ENCODE peak calls at places on chromosomes 2 and 18, in four cellular contexts. T is ovary, U is K562, Y is fibroblast of the aortic adventitia. B is an unnamed sample.

GRCh38 chr2:37323770-37324535 is 680 bp downstream of the PRKD3 start:
- DNase-seq in Y (peak), T (no peak), U (peak), B (peak)

GRCh38 chr18:75297731-75298130 is 87.1 kb downstream of the TSHZ1 start:
- DNase-seq in Y (peak), U (no peak), T (no peak), B (no peak)

GRCh38 chr2:231378028-231378722 is 17.3 kb upstream of the B3GNT7 start:
- DNase-seq in T (no peak), Y (no peak), U (no peak), B (no peak)

GRCh38 chr2:74527741-74528140 is 1.7 kb upstream of the DQX1 start:
- DNase-seq in Y (no peak), U (no peak), T (no peak), B (no peak)

GRCh38 chr2:174157048-174157447 is 91.3 kb downstream of the OLA1 start:
- DNase-seq in U (no peak), T (no peak), Y (no peak), B (no peak)

GRCh38 chr2:79191081-79191480 is 31.5 kb upstream of the REG3A start:
- DNase-seq in U (no peak), T (no peak), Y (no peak), B (no peak)

GRCh38 chr2:59567115-59567514 is 986.3 kb downstream of the BCL11A start:
- DNase-seq in U (no peak), T (no peak), Y (no peak), B (no peak)

GRCh38 chr18:14922965-14923565 is 175.1 kb downstream of the ANKRD30B start:
- DNase-seq in Y (no peak), U (no peak), T (no peak), B (no peak)

GRCh38 chr18:13308369-13308768 is 89.8 kb downstream of the LDLRAD4 start:
- DNase-seq in U (no peak), Y (no peak), T (no peak), B (no peak)

GRCh38 chr18:5440297-5440696 is 103.5 kb downstream of the EPB41L3 start:
- DNase-seq in Y (no peak), U (no peak), T (no peak), B (peak)

GRCh38 chr2:52960891-52961290 is 806.7 kb upstream of the CHAC2 start:
- DNase-seq in T (no peak), U (no peak), Y (no peak), B (no peak)

GRCh38 chr18:46393230-46393629 is 263.8 kb downstream of the LOXHD1 start:
- DNase-seq in T (no peak), Y (no peak), U (peak), B (no peak)

GRCh38 chr2:43898134-43898957 is 59.6 kb downstream of the ABCG8 start:
- DNase-seq in T (no peak), U (peak), Y (no peak), B (peak)

GRCh38 chr2:170737821-170738220 is 22.7 kb downstream of the SP5 start:
- DNase-seq in T (no peak), U (no peak), Y (no peak), B (no peak)

GRCh38 chr2:20478961-20479360 is 32.1 kb downstream of the RHOB start:
- DNase-seq in U (no peak), Y (no peak), T (no peak), B (no peak)

GRCh38 chr18:22639026-22639463 is 221.3 kb upstream of the CTAGE1 start:
- DNase-seq in Y (peak), T (no peak), U (no peak), B (peak)

GRCh38 chr18:48011926-48012469 is 81.5 kb upstream of the SMAD2 start:
- DNase-seq in T (no peak), U (no peak), Y (no peak), B (no peak)

GRCh38 chr2:179340678-179341077 is 76.0 kb upstream of the SESTD1 start:
- DNase-seq in Y (peak), U (no peak), T (no peak), B (peak)

GRCh38 chr18:41858761-41859555 is 96.1 kb upstream of the PIK3C3 start:
- DNase-seq in U (no peak), T (no peak), Y (no peak), B (peak)

GRCh38 chr2:45567974-45568789 is 42.9 kb downstream of the SRBD1 start:
- DNase-seq in T (no peak), Y (peak), U (no peak), B (peak)
- H3K4me3 ChIP-seq in T (no peak), Y (no peak), U (no peak), B (no peak)

GRCh38 chr2:108786354-108787208 is at the start of gene CCDC138:
- DNase-seq in Y (peak), T (peak), U (peak), B (peak)

GRCh38 chr2:108787209-108787558 is 613 bp downstream of the CCDC138 start:
- DNase-seq in U (no peak), T (no peak), Y (peak), B (no peak)

GRCh38 chr2:108786008-108786353 is 590 bp upstream of the CCDC138 start:
- DNase-seq in U (no peak), Y (no peak), T (no peak), B (no peak)
- H3K4me3 ChIP-seq in U (peak), Y (peak), T (peak), B (peak)

DNA sequence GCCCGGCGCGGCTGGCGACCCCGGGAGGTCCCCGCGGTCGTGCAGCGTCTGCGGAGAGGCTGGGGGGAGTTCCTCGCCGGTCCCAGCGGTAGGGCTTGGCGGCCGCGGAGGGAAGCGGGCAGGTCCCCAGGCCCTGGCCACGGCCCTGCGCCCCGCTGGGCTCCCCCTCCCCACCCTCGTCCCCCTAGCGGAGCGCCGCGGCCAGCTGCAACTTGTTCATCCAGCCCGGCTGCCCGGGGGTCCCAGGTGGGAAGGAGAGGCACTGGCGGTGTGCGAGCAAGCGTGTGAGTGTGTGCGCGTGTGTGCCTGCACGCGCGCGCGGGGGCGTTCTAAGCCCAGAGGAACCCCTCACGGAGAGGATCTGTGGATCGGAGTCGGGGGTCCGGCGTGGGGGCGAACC is 1.3 kb downstream of the PTPRM start:
- DNase-seq in U (no peak), T (peak), Y (peak), B (peak)
- H3K4me3 ChIP-seq in U (no peak), T (peak), Y (peak), B (peak)

GRCh38 chr2:152407204-152407721 is 72.3 kb downstream of the FMNL2 start:
- DNase-seq in Y (peak), T (peak), U (no peak), B (peak)
- H3K4me3 ChIP-seq in Y (peak), T (peak), U (no peak), B (peak)

DNA sequence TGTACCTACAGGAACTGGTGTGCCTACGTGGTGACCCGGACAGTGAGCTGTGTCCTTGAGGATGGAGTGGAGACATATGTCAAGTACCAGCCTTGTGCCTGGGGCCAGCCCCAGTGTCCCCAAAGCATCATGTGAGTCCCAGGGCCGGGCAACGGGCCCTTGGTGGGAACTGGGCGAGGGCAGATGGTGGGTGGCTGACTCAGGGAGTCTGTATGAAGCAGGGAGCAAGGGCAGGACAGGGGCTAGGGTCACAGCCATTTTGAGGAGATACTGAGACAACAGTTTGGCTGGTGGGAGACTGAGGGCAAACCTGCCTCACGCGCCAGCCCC is 1.7 kb downstream of the EMILIN1 start:
- DNase-seq in T (no peak), U (no peak), Y (no peak), B (no peak)
- H3K4me3 ChIP-seq in T (peak), U (no peak), Y (peak), B (peak)

B was measured in cardiac fibroblast.